ENCODE peak calls at places on chromosomes 3 and 15, in ten cellular contexts. R, V, I, T, N, W, F, M, G and J are unnamed samples.
A peak's percentile ranks its signal among the peaks of the same experiment; 100 is the strongest.

GRCh38 chr15:31353931-31354330 is 27.3 kb downstream of the KLF13 start:
- DNase-seq in V (no peak), W (peak; percentile 82), R (no peak), I (no peak), M (no peak), G (no peak), T (peak; percentile 63), F (no peak), N (peak; percentile 62), J (no peak)

GRCh38 chr15:64050281-64051092 is 4.2 kb upstream of the DAPK2 start:
- DNase-seq in V (no peak), M (no peak), R (no peak), N (no peak), G (no peak), I (peak; percentile 80), T (no peak), W (no peak), F (no peak), J (no peak)

GRCh38 chr3:127020543-127020942 is 37.6 kb downstream of the PLXNA1 start:
- DNase-seq in I (no peak), M (no peak), F (no peak), W (no peak), N (no peak), T (no peak), R (no peak), V (no peak), G (no peak), J (no peak)

GRCh38 chr3:177106184-177106583 is 91.1 kb downstream of the TBL1XR1 start:
- DNase-seq in V (no peak), W (no peak), N (no peak), G (no peak), I (peak; percentile 34), R (no peak), F (peak; percentile 23), T (no peak), M (no peak), J (no peak)

GRCh38 chr3:173732237-173732636 is 334.7 kb downstream of the NLGN1 start:
- DNase-seq in T (no peak), V (no peak), M (no peak), G (no peak), W (no peak), F (no peak), R (no peak), I (no peak), N (peak; percentile 34), J (no peak)

GRCh38 chr3:72820405-72820804 is 27.8 kb downstream of the SHQ1 start:
- DNase-seq in W (peak; percentile 73), F (no peak), R (no peak), G (no peak), V (no peak), I (no peak), N (peak; percentile 48), T (no peak), M (no peak), J (no peak)

GRCh38 chr3:186772886-186773417 is 10.4 kb upstream of the EIF4A2 start:
- DNase-seq in M (no peak), T (peak; percentile 63), W (peak; percentile 83), R (peak; percentile 93), V (no peak), I (no peak), G (peak; percentile 51), N (no peak), F (no peak), J (no peak)

GRCh38 chr3:29344154-29344553 is 63.3 kb downstream of the RBMS3 start:
- DNase-seq in V (no peak), W (no peak), T (no peak), I (no peak), F (no peak), M (no peak), R (no peak), G (no peak), N (no peak), J (no peak)

GRCh38 chr3:42497009-42497731 is 5.3 kb upstream of the VIPR1 start:
- DNase-seq in V (peak; percentile 30), W (peak; percentile 43), M (no peak), I (no peak), N (no peak), R (no peak), G (no peak), T (no peak), F (peak; percentile 35), J (no peak)